ENCODE peak calls at places on chromosomes 7 and 10, in six cellular contexts. V is BJ, E is nephron progenitor cell, T is mammary epithelial cell, C is osteocyte, Y is cardiac muscle cell. I is an unnamed sample.

GRCh38 chr10:25017247-25017590 is 807 bp downstream of the THNSL1 start:
- DNase-seq in V (no peak), E (no peak), T (no peak), C (no peak), Y (peak; percentile 29), I (no peak)

GRCh38 chr10:119501690-119502089 is 40.8 kb downstream of the RGS10 start:
- DNase-seq in V (no peak), E (no peak), T (no peak), C (no peak), Y (no peak), I (no peak)

GRCh38 chr7:105497016-105497415 is 25.1 kb downstream of the PUS7 start:
- DNase-seq in V (no peak), E (no peak), T (peak; percentile 16), C (no peak), Y (no peak), I (no peak)

GRCh38 chr7:42099837-42100508 is 137.0 kb downstream of the GLI3 start:
- DNase-seq in V (no peak), E (no peak), T (peak; percentile 83), C (no peak), Y (no peak), I (no peak)

GRCh38 chr7:16900212-16900768 is 18.5 kb upstream of the AGR3 start:
- DNase-seq in V (no peak), E (no peak), T (peak; percentile 44), C (no peak), Y (no peak), I (no peak)

GRCh38 chr10:12322583-12323131 is 26.7 kb upstream of the CAMK1D start:
- DNase-seq in V (no peak), E (no peak), T (no peak), C (no peak), Y (no peak), I (no peak)

GRCh38 chr10:97037365-97038361 is 148.1 kb downstream of the SLIT1 start:
- DNase-seq in V (peak; percentile 18), E (peak; percentile 87), T (peak; percentile 65), C (peak; percentile 92), Y (peak; percentile 84), I (peak; percentile 57)

GRCh38 chr7:74334026-74334425 is 44.8 kb downstream of the CLIP2 start:
- DNase-seq in V (no peak), E (no peak), T (peak; percentile 72), C (no peak), Y (peak; percentile 68), I (no peak)

GRCh38 chr7:123533929-123534382 is 439 bp downstream of the IQUB start:
- DNase-seq in V (no peak), E (no peak), T (no peak), C (no peak), Y (no peak), I (no peak)

GRCh38 chr7:15747187-15748111 is 61.0 kb upstream of the MEOX2 start:
- DNase-seq in V (no peak), E (no peak), T (no peak), C (no peak), Y (peak; percentile 58), I (no peak)

GRCh38 chr10:91409069-91409868 is 875 bp upstream of the HECTD2 start:
- DNase-seq in V (no peak), E (peak; percentile 64), T (peak; percentile 68), C (peak; percentile 90), Y (peak; percentile 95), I (peak; percentile 45)

GRCh38 chr10:60846173-60846572 is 67.9 kb downstream of the CDK1 start:
- DNase-seq in V (no peak), E (no peak), T (peak; percentile 8), C (no peak), Y (peak; percentile 73), I (no peak)

GRCh38 chr10:118962159-118962863 is 67.2 kb upstream of the NANOS1 start:
- DNase-seq in V (no peak), E (no peak), T (no peak), C (no peak), Y (no peak), I (no peak)

GRCh38 chr10:73785721-73786511 is 510 bp downstream of the ZSWIM8 start:
- DNase-seq in V (no peak), E (peak; percentile 63), T (peak; percentile 62), C (no peak), Y (peak; percentile 40), I (no peak)

GRCh38 chr7:150311711-150312110 is 11.4 kb upstream of the LRRC61 start:
- DNase-seq in V (no peak), E (no peak), T (no peak), C (no peak), Y (no peak), I (no peak)

GRCh38 chr10:98511861-98512260 is 65.1 kb upstream of the HPS1 start:
- DNase-seq in V (no peak), E (no peak), T (no peak), C (no peak), Y (no peak), I (no peak)

GRCh38 chr7:1412322-1413261 is 46.7 kb downstream of the MICALL2 start:
- DNase-seq in V (no peak), E (peak; percentile 98), T (peak; percentile 63), C (peak; percentile 93), Y (peak; percentile 87), I (no peak)

GRCh38 chr7:107233174-107233573 is 64.4 kb downstream of the HBP1 start:
- DNase-seq in V (no peak), E (no peak), T (peak; percentile 17), C (no peak), Y (no peak), I (no peak)

GRCh38 chr7:25272265-25272664 is 44.0 kb upstream of the NPVF start:
- DNase-seq in V (no peak), E (no peak), T (no peak), C (no peak), Y (no peak), I (no peak)

GRCh38 chr7:124246262-124246863 is 213.5 kb upstream of the TMEM229A start:
- DNase-seq in V (no peak), E (no peak), T (peak; percentile 81), C (no peak), Y (no peak), I (no peak)

GRCh38 chr7:1632506-1632905 is 37.6 kb upstream of the ELFN1 start:
- DNase-seq in V (no peak), E (no peak), T (no peak), C (no peak), Y (no peak), I (no peak)

GRCh38 chr7:55409474-55410225 is 44.5 kb downstream of the LANCL2 start:
- DNase-seq in V (no peak), E (no peak), T (no peak), C (no peak), Y (no peak), I (no peak)

GRCh38 chr10:30092151-30092790 is 32.9 kb upstream of the JCAD start:
- DNase-seq in V (no peak), E (no peak), T (peak; percentile 78), C (no peak), Y (peak; percentile 46), I (no peak)

DNA sequence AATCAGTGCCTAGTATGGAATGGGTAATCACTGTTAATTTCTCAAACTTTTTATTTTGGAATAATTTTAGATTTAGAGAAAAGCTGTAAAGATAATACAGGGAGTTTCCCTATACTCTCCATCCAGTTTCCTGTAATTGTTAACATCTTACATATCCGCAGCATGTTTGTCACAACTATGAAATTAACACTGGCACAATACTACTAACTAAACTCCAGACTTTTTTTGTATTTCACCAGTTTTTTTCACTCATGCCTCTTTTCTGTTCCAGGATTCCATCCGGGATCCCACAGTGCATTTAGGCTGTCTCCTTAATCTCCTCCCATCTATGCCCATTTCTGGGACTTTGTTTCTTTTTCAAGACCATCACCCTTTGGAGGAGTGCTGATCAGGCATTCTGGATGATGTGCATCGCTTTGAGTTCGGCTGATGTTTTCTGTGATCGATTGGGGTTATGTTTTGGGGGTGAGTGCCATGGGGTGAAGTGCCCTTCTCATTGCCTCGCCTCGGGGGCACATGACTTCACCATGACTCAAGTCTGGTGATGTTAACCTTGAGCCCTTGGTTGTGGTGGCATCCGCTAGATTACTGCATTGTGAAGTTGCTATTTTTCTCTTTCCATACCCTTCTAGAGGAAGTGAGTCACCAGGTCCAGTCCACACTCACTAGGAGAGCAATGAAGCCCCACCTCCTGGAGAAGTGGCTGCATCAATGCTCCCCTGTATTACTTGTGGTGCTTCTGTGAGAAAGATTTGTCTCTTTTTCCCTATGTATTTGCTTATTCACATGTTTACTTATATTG is 43.9 kb upstream of the GRB10 start:
- DNase-seq in V (peak; percentile 46), E (no peak), T (peak; percentile 95), C (no peak), Y (peak; percentile 77), I (no peak)
- TF ChIP-seq CTCF in V (peak; percentile 33), E (no peak), T (no peak), C (no peak), Y (peak; percentile 13), I (no peak)

DNA sequence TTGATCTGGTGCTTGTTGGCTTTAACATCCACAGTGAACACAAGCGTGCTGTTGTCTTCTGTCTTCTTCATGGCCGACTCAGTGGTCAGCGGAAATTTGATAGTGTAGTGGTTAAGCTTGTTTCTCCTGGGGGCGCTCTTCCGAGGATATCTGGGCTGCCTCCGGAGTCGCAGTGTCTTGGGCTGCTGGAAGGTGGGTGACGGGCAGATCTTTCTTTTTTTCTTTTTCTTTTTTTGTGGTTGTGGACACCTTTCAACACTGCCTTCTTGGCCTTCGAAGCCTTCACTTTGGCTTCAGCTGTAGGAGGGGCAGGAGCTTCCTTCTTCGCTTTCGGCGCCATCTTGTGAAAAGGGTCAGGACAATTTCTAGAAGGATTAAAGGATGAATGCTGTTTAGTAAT is 23.8 kb upstream of the RPA3 start:
- DNase-seq in V (no peak), E (no peak), T (no peak), C (no peak), Y (no peak), I (no peak)
- TF ChIP-seq CTCF in V (no peak), E (no peak), T (no peak), C (no peak), Y (no peak), I (no peak)

GRCh38 chr7:65463184-65463583 is 89.5 kb downstream of the ZNF92 start:
- DNase-seq in V (no peak), E (no peak), T (peak; percentile 38), C (no peak), Y (no peak), I (no peak)

GRCh38 chr7:65457705-65458104 is 84.0 kb downstream of the ZNF92 start:
- DNase-seq in V (no peak), E (no peak), T (no peak), C (no peak), Y (no peak), I (no peak)

GRCh38 chr7:65459438-65459837 is 85.8 kb downstream of the ZNF92 start:
- DNase-seq in V (no peak), E (no peak), T (no peak), C (no peak), Y (no peak), I (no peak)

DNA sequence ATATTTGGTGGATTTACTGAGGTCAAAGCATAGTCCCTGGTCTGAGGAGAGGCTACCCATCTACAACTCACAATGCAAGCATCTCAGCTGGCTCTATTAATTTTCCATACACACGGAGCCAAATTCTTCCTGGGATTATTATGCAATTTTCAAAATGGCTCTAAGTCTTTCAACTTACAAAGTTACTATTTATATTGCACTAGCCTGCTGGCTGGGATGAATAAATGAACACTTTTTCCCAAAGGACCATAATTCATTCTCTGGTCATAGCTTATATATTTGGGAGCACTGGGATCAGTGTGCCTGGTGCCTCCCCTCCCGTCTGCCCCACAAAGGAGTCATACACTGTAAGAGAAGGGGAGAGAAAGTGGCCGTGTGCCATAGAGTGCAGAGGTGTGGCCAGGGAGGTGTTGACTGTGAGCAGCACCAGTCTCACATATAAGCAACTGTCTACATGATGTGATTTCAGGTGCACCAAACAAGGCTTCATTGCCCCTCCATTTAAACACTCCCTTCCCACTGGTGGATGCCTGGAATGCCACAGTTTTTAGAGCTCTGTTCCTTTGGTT is 88.6 kb downstream of the ZNF92 start:
- DNase-seq in V (no peak), E (no peak), T (no peak), C (no peak), Y (no peak), I (no peak)
- TF ChIP-seq CTCF in V (no peak), E (no peak), T (no peak), C (no peak), Y (no peak), I (no peak)

GRCh38 chr7:26328498-26329390 is 37.1 kb downstream of the SNX10 start:
- DNase-seq in V (no peak), E (no peak), T (no peak), C (peak; percentile 67), Y (no peak), I (no peak)
- TF ChIP-seq CTCF in V (no peak), E (no peak), T (no peak), C (no peak), Y (no peak), I (no peak)

I was measured in thoracic aorta.